ENCODE peak calls at places on chromosomes 11 and 22, in four cellular contexts. R is adrenal gland, K is ovary, X is suprapubic skin. H is an unnamed sample.

GRCh38 chr11:7495997-7496545 is 10.8 kb downstream of the OLFML1 start:
- DNase-seq in K (no peak), X (no peak), R (no peak), H (no peak)

GRCh38 chr11:29449280-29450074 is 567.4 kb downstream of the KCNA4 start:
- DNase-seq in R (no peak), X (no peak), K (no peak), H (no peak)

GRCh38 chr22:38302906-38303305 is 14.3 kb downstream of the CSNK1E start:
- DNase-seq in K (no peak), X (no peak), R (no peak), H (no peak)

GRCh38 chr11:133892126-133892525 is 46.8 kb upstream of the SPATA19 start:
- DNase-seq in X (no peak), K (no peak), R (no peak), H (peak; percentile 36)

GRCh38 chr11:123430736-123431356 is 777 bp downstream of the GRAMD1B start:
- DNase-seq in R (peak; percentile 82), X (peak; percentile 72), K (peak; percentile 68), H (peak; percentile 40)

GRCh38 chr11:33945481-33946268 is 53.8 kb upstream of the LMO2 start:
- DNase-seq in K (no peak), X (no peak), R (no peak), H (no peak)

GRCh38 chr11:4921796-4922195 is 2.3 kb downstream of the OR51G1 start:
- DNase-seq in R (no peak), K (no peak), X (no peak), H (no peak)

GRCh38 chr11:85745626-85746025 is 59.6 kb upstream of the CCDC89 start:
- DNase-seq in X (no peak), K (no peak), R (no peak), H (no peak)

GRCh38 chr11:61028135-61028729 is 56.8 kb downstream of the CD6 start:
- DNase-seq in K (no peak), R (no peak), X (no peak), H (no peak)

GRCh38 chr11:86291466-86292262 is 10.4 kb upstream of the HIKESHI start:
- DNase-seq in R (peak; percentile 59), X (no peak), K (no peak), H (no peak)

GRCh38 chr11:117000039-117000740 is 98.0 kb downstream of the SIK3 start:
- DNase-seq in R (no peak), K (no peak), X (no peak), H (no peak)

GRCh38 chr22:48780597-48781277 is 1046.9 kb downstream of the BRD1 start:
- DNase-seq in X (no peak), R (no peak), K (no peak), H (peak; percentile 40)

GRCh38 chr22:50705219-50705691 is 32.6 kb downstream of the SHANK3 start:
- DNase-seq in X (peak; percentile 64), R (peak; percentile 59), K (peak; percentile 64), H (no peak)

GRCh38 chr11:88814076-88814475 is 251.7 kb downstream of the GRM5 start:
- DNase-seq in X (no peak), K (no peak), R (no peak), H (no peak)

GRCh38 chr11:17719028-17719939 is at the start of gene MYOD1:
- DNase-seq in X (no peak), K (no peak), R (no peak), H (no peak)
- H3K4me3 ChIP-seq in X (peak within 1 kb of the TSS; percentile 12), K (no peak within 1 kb of the TSS), R (no peak within 1 kb of the TSS), H (no peak within 1 kb of the TSS)

GRCh38 chr22:32476804-32477203 is 2.2 kb downstream of the FBXO7 start:
- DNase-seq in R (no peak), K (no peak), X (no peak), H (no peak)
- TF ChIP-seq POLR2A in R (no peak), K (no peak), X (no peak), H (no peak)

GRCh38 chr11:17651061-17651460 is 68.3 kb upstream of the MYOD1 start:
- DNase-seq in K (no peak), R (no peak), X (no peak), H (no peak)

GRCh38 chr11:17650601-17650911 is 68.8 kb upstream of the MYOD1 start:
- DNase-seq in R (no peak), X (no peak), K (no peak), H (no peak)

GRCh38 chr11:17649696-17650600 is 69.4 kb upstream of the MYOD1 start:
- DNase-seq in K (no peak), R (no peak), X (no peak), H (peak; percentile 61)

GRCh38 chr11:17652556-17652955 is 66.8 kb upstream of the MYOD1 start:
- DNase-seq in R (no peak), K (no peak), X (no peak), H (peak; percentile 46)

DNA sequence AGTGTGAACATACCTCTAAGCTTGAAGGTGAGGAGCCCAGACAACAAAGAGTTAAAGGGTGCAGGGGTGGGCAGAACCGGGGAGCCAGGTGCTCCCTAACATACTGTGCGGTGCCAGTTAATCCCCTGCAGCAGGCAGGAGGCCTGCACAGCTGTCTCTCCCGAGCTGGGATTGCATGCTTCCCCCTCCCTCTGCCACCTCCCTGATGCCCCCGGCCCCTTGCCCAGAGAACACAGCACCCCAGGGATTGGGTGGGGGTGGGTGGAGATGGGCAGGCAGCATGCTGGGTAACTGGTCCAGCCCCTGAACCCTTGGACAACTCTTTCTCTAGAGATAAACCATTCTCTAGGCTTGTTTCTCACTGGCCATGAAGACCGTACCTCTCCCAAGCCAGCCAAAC is 67.7 kb upstream of the MYOD1 start:
- DNase-seq in X (no peak), R (no peak), K (no peak), H (peak; percentile 62)
- TF ChIP-seq CTCF in X (no peak), R (no peak), K (no peak), H (no peak)

DNA sequence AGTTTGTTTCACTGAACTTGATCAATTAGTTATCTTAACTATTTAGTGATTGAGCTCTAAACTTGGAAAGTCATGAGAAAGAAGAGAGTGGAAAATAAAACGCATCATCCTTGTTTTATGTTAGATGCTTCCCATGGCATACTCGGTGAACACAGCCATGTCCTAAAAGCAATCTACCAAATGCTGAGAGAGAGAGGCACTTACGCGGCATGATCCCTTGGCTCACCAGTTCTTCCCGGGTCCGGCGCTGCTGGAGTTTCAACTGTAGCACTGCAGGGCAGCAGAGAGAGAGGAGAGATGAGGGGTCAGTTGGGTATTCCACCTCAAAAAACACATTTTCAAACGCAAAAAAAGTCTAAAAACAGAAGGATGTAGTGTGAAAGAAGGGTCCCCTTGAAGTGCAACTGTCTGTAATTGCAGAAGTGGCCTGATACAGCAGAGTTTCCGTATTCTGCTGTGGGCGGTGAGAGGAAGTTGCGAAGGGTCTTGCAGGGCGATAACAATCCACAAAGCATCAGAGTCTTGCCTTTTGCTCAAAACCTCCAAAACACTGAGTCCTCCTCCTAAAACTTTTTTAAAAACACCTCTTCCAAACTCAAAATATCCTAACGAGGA is 92.7 kb downstream of the SGSM3 start:
- DNase-seq in X (no peak), K (no peak), R (no peak), H (no peak)
- H3K4me3 ChIP-seq in X (peak overlapping the region; percentile 28), K (no peak overlapping the region), R (no peak overlapping the region), H (no peak overlapping the region)

GRCh38 chr11:57432714-57433163 is 5.8 kb upstream of the SLC43A3 start:
- DNase-seq in K (no peak), R (no peak), X (no peak), H (peak; percentile 36)

GRCh38 chr11:57436031-57436430 is 9.1 kb upstream of the SLC43A3 start:
- DNase-seq in K (no peak), R (no peak), X (no peak), H (no peak)

GRCh38 chr11:57438345-57439280 is 11.7 kb upstream of the SLC43A3 start:
- DNase-seq in X (no peak), K (no peak), R (no peak), H (no peak)

GRCh38 chr11:57432017-57432590 is 5.2 kb upstream of the SLC43A3 start:
- DNase-seq in R (no peak), K (no peak), X (no peak), H (no peak)

GRCh38 chr11:57434640-57435546 is 8.0 kb upstream of the SLC43A3 start:
- DNase-seq in R (peak; percentile 34), K (no peak), X (no peak), H (peak; percentile 63)
- TF ChIP-seq POLR2A in R (no peak), K (no peak), X (no peak), H (no peak)

GRCh38 chr11:120857508-120857907 is 166.4 kb upstream of the TBCEL start:
- DNase-seq in X (no peak), K (no peak), R (no peak), H (no peak)

GRCh38 chr11:120854988-120855387 is 168.9 kb upstream of the TBCEL start:
- DNase-seq in X (no peak), K (no peak), R (no peak), H (no peak)

GRCh38 chr11:120863359-120863758 is 160.5 kb upstream of the TBCEL start:
- DNase-seq in R (no peak), X (no peak), K (no peak), H (no peak)

GRCh38 chr11:120858740-120859139 is 165.2 kb upstream of the TBCEL start:
- DNase-seq in X (no peak), R (no peak), K (no peak), H (no peak)

DNA sequence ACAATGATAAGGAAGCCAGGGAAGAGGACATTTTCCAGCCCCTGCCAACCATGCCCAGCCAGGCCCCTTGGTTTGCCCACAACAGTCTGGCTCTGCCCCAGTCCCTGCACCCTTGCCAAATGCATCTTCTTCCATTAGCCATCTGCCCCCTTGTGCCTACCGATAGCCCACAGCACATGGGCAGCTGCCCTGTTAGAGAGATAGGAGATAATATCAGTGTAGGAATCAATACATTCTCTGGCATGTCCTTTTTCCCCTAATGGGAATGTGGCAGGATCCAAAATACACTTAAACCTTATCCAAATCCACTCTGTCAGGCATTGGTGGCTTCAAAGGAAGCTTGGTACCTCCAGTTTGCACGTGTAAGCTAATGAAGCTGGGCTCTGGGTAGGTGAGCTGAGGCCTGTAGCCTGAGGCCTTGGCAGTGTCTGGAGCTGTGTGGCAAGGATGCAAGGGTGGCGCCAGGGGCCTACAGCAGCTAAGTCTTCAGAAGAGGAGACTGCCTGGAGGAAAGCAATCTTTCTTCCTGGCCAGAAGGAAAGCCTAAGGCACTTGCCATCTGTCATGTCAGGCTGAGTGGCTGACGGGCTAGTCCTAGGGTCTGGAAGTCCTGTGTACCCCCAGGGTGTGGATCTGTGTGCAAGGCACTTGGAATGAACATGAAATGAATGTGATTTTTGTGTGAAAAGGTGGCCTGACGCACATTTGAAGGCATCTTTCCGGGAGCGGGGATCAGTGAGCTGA is 164.2 kb upstream of the TBCEL start:
- DNase-seq in K (no peak), X (no peak), R (no peak), H (no peak)
- TF ChIP-seq CTCF in K (no peak), X (no peak), R (no peak), H (no peak)

GRCh38 chr22:46078241-46079092 is 71.9 kb upstream of the PPARA start:
- DNase-seq in R (peak; percentile 93), X (peak; percentile 86), K (peak; percentile 82), H (peak; percentile 95)

GRCh38 chr22:46079093-46079860 is 71.0 kb upstream of the PPARA start:
- DNase-seq in K (peak; percentile 56), R (peak; percentile 33), X (peak; percentile 71), H (peak; percentile 86)

GRCh38 chr22:46076651-46077339 is 73.5 kb upstream of the PPARA start:
- DNase-seq in X (peak; percentile 79), K (peak; percentile 60), R (peak; percentile 62), H (peak; percentile 90)

GRCh38 chr22:46075764-46076531 is 74.4 kb upstream of the PPARA start:
- DNase-seq in R (peak; percentile 21), K (peak; percentile 54), X (peak; percentile 59), H (no peak)

DNA sequence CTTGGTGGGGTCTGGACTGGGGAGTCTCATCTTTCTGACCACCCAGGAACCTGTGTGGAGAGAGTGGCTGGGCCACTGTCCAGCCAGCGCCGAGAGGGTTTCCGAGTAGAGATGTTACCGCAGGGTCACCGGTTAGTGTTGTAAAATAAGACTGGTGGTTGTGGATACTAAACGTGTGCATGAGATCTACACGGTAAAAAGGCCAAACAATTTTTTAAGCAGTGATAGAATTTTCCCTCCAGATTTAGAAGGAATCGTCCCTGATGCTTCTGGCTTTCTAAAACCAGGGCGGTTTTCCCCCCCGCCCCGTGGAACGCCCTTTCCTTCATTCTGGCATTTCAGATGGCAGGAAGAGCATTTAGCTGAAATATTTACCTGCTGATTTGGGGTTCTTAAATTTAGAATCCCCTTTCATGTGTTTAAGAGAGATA is 72.6 kb upstream of the PPARA start:
- DNase-seq in K (peak; percentile 72), X (peak; percentile 58), R (peak; percentile 35), H (no peak)
- H3K4me3 ChIP-seq in K (peak overlapping the region; percentile 78), X (peak overlapping the region; percentile 79), R (no peak overlapping the region), H (no peak overlapping the region)